ENCODE peak calls at places on chromosomes 7 and 10, in five cellular contexts. One of them, this sample, is unnamed.

GRCh38 chr7:65371468-65371867 is 2.2 kb upstream of the ZNF92 start:
- DNase-seq in SK-N-SH: no peak
- DNase-seq in PC-3: no peak
- DNase-seq in endothelial cell of umbilical vein: no peak
- DNase-seq in astrocyte: no peak
- DNase-seq in this sample: peak; percentile 46

GRCh38 chr7:47447621-47448349 is 134.1 kb downstream of the TNS3 start:
- DNase-seq in PC-3: no peak
- DNase-seq in astrocyte: no peak
- DNase-seq in SK-N-SH: no peak
- DNase-seq in endothelial cell of umbilical vein: no peak
- DNase-seq in this sample: no peak

GRCh38 chr10:35876248-35876647 is 234.2 kb upstream of the FZD8 start:
- DNase-seq in SK-N-SH: no peak
- DNase-seq in astrocyte: peak; percentile 54
- DNase-seq in PC-3: peak; percentile 67
- DNase-seq in endothelial cell of umbilical vein: no peak
- DNase-seq in this sample: no peak

GRCh38 chr7:44308741-44309270 is 16.6 kb downstream of the CAMK2B start:
- DNase-seq in astrocyte: no peak
- DNase-seq in endothelial cell of umbilical vein: no peak
- DNase-seq in SK-N-SH: peak; percentile 29
- DNase-seq in PC-3: no peak
- DNase-seq in this sample: no peak

GRCh38 chr10:101967713-101968112 is 88.3 kb downstream of the ARMH3 start:
- DNase-seq in astrocyte: peak; percentile 52
- DNase-seq in SK-N-SH: no peak
- DNase-seq in endothelial cell of umbilical vein: no peak
- DNase-seq in PC-3: peak; percentile 64
- DNase-seq in this sample: no peak

GRCh38 chr10:52479567-52479966 is 165.5 kb downstream of the DKK1 start:
- DNase-seq in SK-N-SH: no peak
- DNase-seq in PC-3: peak; percentile 61
- DNase-seq in endothelial cell of umbilical vein: peak; percentile 80
- DNase-seq in astrocyte: no peak
- DNase-seq in this sample: no peak

GRCh38 chr10:86798636-86799035 is 42.2 kb downstream of the BMPR1A start:
- DNase-seq in astrocyte: no peak
- DNase-seq in endothelial cell of umbilical vein: no peak
- DNase-seq in PC-3: no peak
- DNase-seq in SK-N-SH: no peak
- DNase-seq in this sample: no peak

GRCh38 chr10:87927091-87927490 is 63.7 kb downstream of the PTEN start:
- DNase-seq in astrocyte: peak; percentile 73
- DNase-seq in SK-N-SH: no peak
- DNase-seq in PC-3: no peak
- DNase-seq in endothelial cell of umbilical vein: peak; percentile 58
- DNase-seq in this sample: no peak

GRCh38 chr7:140415361-140415760 is 11.5 kb downstream of the RAB19 start:
- DNase-seq in SK-N-SH: no peak
- DNase-seq in PC-3: no peak
- DNase-seq in astrocyte: no peak
- DNase-seq in endothelial cell of umbilical vein: no peak
- DNase-seq in this sample: no peak

GRCh38 chr10:62853710-62854109 is 37.5 kb upstream of the EGR2 start:
- DNase-seq in PC-3: no peak
- DNase-seq in endothelial cell of umbilical vein: no peak
- DNase-seq in SK-N-SH: no peak
- DNase-seq in astrocyte: no peak
- DNase-seq in this sample: no peak

GRCh38 chr10:124705021-124705740 is 39.0 kb downstream of the FAM53B start:
- DNase-seq in astrocyte: no peak
- DNase-seq in PC-3: no peak
- DNase-seq in endothelial cell of umbilical vein: no peak
- DNase-seq in SK-N-SH: no peak
- DNase-seq in this sample: no peak

GRCh38 chr7:42945821-42946615 is 13.8 kb downstream of the MRPL32 start:
- DNase-seq in endothelial cell of umbilical vein: no peak
- DNase-seq in astrocyte: no peak
- DNase-seq in PC-3: no peak
- DNase-seq in SK-N-SH: no peak
- DNase-seq in this sample: no peak

GRCh38 chr10:116744163-116744788 is 1.9 kb upstream of the HSPA12A start:
- DNase-seq in PC-3: no peak
- DNase-seq in astrocyte: no peak
- DNase-seq in SK-N-SH: no peak
- DNase-seq in endothelial cell of umbilical vein: no peak
- DNase-seq in this sample: no peak
- H4K20me1 ChIP-seq in PC-3: no peaks in the 10 kb centered on the region
- H4K20me1 ChIP-seq in astrocyte: peaks cover 11% of the 10 kb centered on the region
- H4K20me1 ChIP-seq in SK-N-SH: no peaks in the 10 kb centered on the region
- H4K20me1 ChIP-seq in endothelial cell of umbilical vein: no peaks in the 10 kb centered on the region
- H4K20me1 ChIP-seq in this sample: no peaks in the 10 kb centered on the region

DNA sequence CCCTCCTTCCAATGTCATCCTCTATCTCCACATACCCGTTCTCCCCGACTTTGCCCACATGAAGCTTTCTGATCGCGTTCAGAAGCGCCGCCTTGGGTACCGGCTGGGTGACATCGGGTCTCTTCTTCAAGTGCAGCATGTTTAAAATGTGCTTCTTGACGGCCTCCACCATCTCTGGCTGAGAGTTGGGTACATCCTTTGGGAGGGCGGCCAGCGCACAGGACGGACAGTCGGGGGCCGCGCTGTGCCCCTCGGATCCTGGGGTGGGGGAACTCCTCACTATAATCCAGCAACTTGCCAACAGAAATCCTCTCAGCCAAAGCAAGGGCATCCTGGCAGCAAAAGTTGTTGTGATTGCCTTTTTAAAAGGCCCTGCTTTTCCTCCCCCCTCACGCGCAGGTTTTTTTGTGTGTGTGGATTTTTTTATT is 2.8 kb downstream of the INHBA start:
- DNase-seq in astrocyte: no peak
- DNase-seq in PC-3: no peak
- DNase-seq in endothelial cell of umbilical vein: peak; percentile 59
- DNase-seq in SK-N-SH: no peak
- DNase-seq in this sample: no peak
- H3K4me3 ChIP-seq in astrocyte: peak overlapping the region; percentile 91
- H3K4me3 ChIP-seq in PC-3: peak overlapping the region; percentile 95
- H3K4me3 ChIP-seq in endothelial cell of umbilical vein: peak overlapping the region; percentile 94
- H3K4me3 ChIP-seq in SK-N-SH: peak overlapping the region; percentile 58
- H3K4me3 ChIP-seq in this sample: peak overlapping the region; percentile 28

GRCh38 chr7:22435105-22435504 is 64.9 kb downstream of the STEAP1B start:
- DNase-seq in PC-3: no peak
- DNase-seq in astrocyte: no peak
- DNase-seq in SK-N-SH: no peak
- DNase-seq in endothelial cell of umbilical vein: no peak
- DNase-seq in this sample: no peak
- H3K27ac ChIP-seq in PC-3: no peak overlapping the region
- H3K27ac ChIP-seq in astrocyte: no peak overlapping the region
- H3K27ac ChIP-seq in SK-N-SH: no peak overlapping the region
- H3K27ac ChIP-seq in endothelial cell of umbilical vein: peak overlapping the region; percentile 77
- H3K27ac ChIP-seq in this sample: no peak overlapping the region

DNA sequence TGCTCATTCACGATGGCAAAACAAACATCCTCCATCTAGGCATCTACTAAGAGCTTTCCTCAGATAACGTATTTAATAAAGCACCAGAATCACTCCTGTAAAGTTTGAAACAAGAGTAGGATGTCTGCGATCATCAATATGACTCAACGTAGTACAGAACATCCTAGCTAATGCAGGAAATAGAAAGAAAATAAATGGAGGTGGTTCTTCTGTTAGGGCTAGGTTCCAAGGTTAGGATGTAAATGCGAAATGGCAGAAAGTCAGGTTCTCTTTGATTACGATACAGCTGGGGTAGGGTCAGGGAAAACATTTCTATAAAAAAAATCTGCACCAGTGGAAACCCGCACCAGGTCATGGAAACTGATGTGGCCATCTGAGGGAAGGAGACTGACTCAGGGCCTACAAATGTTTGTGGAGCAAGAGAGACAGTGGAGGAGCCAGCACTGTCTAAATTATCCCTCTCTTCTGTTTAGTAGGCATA is 29.1 kb downstream of the CCDC6 start:
- DNase-seq in endothelial cell of umbilical vein: peak; percentile 7
- DNase-seq in astrocyte: peak; percentile 79
- DNase-seq in PC-3: peak; percentile 61
- DNase-seq in SK-N-SH: no peak
- DNase-seq in this sample: no peak
- H4K20me1 ChIP-seq in endothelial cell of umbilical vein: peaks cover 4% of the 10 kb centered on the region
- H4K20me1 ChIP-seq in astrocyte: peaks cover 19% of the 10 kb centered on the region
- H4K20me1 ChIP-seq in PC-3: peaks cover 4% of the 10 kb centered on the region
- H4K20me1 ChIP-seq in SK-N-SH: peaks cover 18% of the 10 kb centered on the region
- H4K20me1 ChIP-seq in this sample: peaks cover 42% of the 10 kb centered on the region

GRCh38 chr10:11163990-11164805 is 146.5 kb downstream of the CELF2 start:
- DNase-seq in SK-N-SH: no peak
- DNase-seq in astrocyte: no peak
- DNase-seq in PC-3: no peak
- DNase-seq in endothelial cell of umbilical vein: no peak
- DNase-seq in this sample: no peak

GRCh38 chr10:11161910-11162309 is 144.2 kb downstream of the CELF2 start:
- DNase-seq in SK-N-SH: no peak
- DNase-seq in astrocyte: no peak
- DNase-seq in PC-3: no peak
- DNase-seq in endothelial cell of umbilical vein: no peak
- DNase-seq in this sample: no peak

GRCh38 chr10:11160982-11161554 is 143.4 kb downstream of the CELF2 start:
- DNase-seq in SK-N-SH: no peak
- DNase-seq in endothelial cell of umbilical vein: no peak
- DNase-seq in astrocyte: no peak
- DNase-seq in PC-3: no peak
- DNase-seq in this sample: no peak

GRCh38 chr10:11164806-11165590 is 147.3 kb downstream of the CELF2 start:
- DNase-seq in endothelial cell of umbilical vein: peak; percentile 61
- DNase-seq in astrocyte: peak; percentile 89
- DNase-seq in PC-3: no peak
- DNase-seq in SK-N-SH: peak; percentile 69
- DNase-seq in this sample: peak; percentile 50

DNA sequence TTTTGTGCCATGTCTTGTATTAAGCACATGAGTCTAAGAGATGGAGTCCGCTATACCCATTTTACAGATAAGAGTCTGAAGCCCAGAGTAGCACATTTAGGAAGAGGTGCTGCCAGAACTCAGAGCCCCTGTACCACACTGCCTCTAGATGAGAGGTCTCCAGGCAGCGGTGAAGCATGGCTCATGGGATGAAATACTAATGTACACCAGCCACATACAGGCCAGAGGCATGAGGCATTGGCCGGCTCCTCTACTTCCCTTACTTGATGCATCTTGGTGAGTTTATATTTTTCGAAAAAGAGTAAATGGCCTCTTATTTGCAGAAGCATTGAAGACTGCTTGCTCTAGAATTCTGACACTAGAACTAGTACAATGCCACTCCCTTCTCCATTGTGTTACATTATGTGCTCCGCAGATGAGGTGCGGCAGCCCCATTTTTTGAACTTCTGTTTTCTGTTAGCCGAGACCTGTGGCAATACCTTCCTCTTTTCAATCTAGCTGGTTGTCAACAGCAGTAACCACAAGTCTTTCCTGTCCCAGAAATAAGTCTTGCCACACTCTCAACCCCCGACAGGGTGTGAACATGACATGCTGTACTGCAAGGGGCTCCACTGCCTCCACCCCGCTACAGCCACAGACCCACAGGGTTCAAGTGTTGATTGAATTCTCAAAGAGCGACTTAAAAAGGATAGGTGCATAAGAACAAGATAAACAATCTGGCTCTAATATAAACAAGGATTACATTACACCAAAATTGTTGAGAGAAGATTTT is 145.3 kb downstream of the CELF2 start:
- DNase-seq in PC-3: no peak
- DNase-seq in SK-N-SH: no peak
- DNase-seq in astrocyte: no peak
- DNase-seq in endothelial cell of umbilical vein: no peak
- DNase-seq in this sample: no peak
- H3K4me3 ChIP-seq in PC-3: no peak overlapping the region
- H3K4me3 ChIP-seq in SK-N-SH: no peak overlapping the region
- H3K4me3 ChIP-seq in astrocyte: no peak overlapping the region
- H3K4me3 ChIP-seq in endothelial cell of umbilical vein: no peak overlapping the region
- H3K4me3 ChIP-seq in this sample: no peak overlapping the region